ENCODE peak calls at places on chromosomes 1 and 21, in nine cellular contexts. Z, N, W, B, H, C, Y, O and M are unnamed samples. For H3K4me1, the result is how much of the 10 kb centered on the place peaks cover.

GRCh38 chr1:29626066-29626465 is 389.7 kb downstream of the PTPRU start:
- DNase-seq in W (no peak), Y (no peak), B (no peak), C (no peak), H (no peak), Z (no peak), O (no peak), N (no peak), M (no peak)

GRCh38 chr21:36847189-36847588 is 119.3 kb downstream of the HLCS start:
- DNase-seq in W (no peak), O (peak), N (peak), B (no peak), C (peak), Y (no peak), Z (no peak), H (no peak), M (no peak)

GRCh38 chr1:109198043-109198695 is 15.5 kb upstream of the SARS1 start:
- DNase-seq in B (peak), O (peak), N (peak), H (peak), C (peak), Z (peak), W (no peak), Y (no peak), M (no peak)

GRCh38 chr1:66397192-66397591 is 136.8 kb upstream of the SGIP1 start:
- DNase-seq in N (no peak), O (no peak), B (no peak), Y (no peak), H (no peak), Z (no peak), W (no peak), C (no peak), M (no peak)

GRCh38 chr1:54421101-54421504 is 14.9 kb upstream of the SSBP3 start:
- DNase-seq in O (no peak), H (no peak), W (no peak), Y (no peak), C (no peak), B (no peak), Z (no peak), N (no peak), M (no peak)

GRCh38 chr1:221822591-221822990 is 80.7 kb upstream of the DUSP10 start:
- DNase-seq in B (no peak), H (no peak), O (no peak), Z (no peak), N (no peak), W (no peak), C (no peak), Y (no peak), M (no peak)

GRCh38 chr1:198212675-198213074 is 55.9 kb downstream of the NEK7 start:
- DNase-seq in N (peak), H (no peak), Z (no peak), W (no peak), C (peak), Y (no peak), B (no peak), O (peak), M (no peak)

GRCh38 chr1:64203420-64203819 is at the start of gene UBE2U:
- DNase-seq in Y (no peak), Z (peak), H (no peak), B (no peak), O (no peak), C (no peak), W (no peak), N (no peak), M (no peak)

GRCh38 chr21:34765619-34766018 is 96.8 kb downstream of the CLIC6 start:
- DNase-seq in Y (no peak), Z (no peak), C (no peak), W (no peak), O (no peak), N (no peak), H (no peak), B (no peak), M (no peak)

GRCh38 chr1:21594495-21594894 is 74.7 kb downstream of the RAP1GAP start:
- DNase-seq in Z (no peak), Y (no peak), O (no peak), B (no peak), N (no peak), W (no peak), H (no peak), C (peak), M (no peak)

GRCh38 chr1:199067483-199067882 is 428.6 kb downstream of the PTPRC start:
- DNase-seq in H (no peak), W (no peak), B (no peak), O (no peak), Z (no peak), Y (no peak), N (no peak), C (no peak), M (no peak)

GRCh38 chr1:20137604-20138003 is 1.5 kb upstream of the PLA2G2F start:
- DNase-seq in Y (no peak), N (no peak), O (no peak), B (no peak), W (no peak), C (no peak), Z (no peak), H (no peak), M (peak)

GRCh38 chr1:110348771-110349170 is 9.6 kb downstream of the RBM15 start:
- DNase-seq in B (no peak), Z (no peak), W (no peak), O (no peak), C (peak), H (no peak), N (peak), Y (no peak), M (no peak)

GRCh38 chr1:206030714-206031113 is 7.0 kb upstream of the CTSE start:
- DNase-seq in H (peak), O (peak), N (peak), C (peak), Y (peak), B (peak), W (peak), Z (peak), M (peak)

GRCh38 chr1:181604482-181604881 is 121.2 kb downstream of the CACNA1E start:
- DNase-seq in B (no peak), Z (no peak), Y (no peak), W (no peak), O (no peak), H (no peak), N (no peak), C (no peak), M (no peak)

GRCh38 chr1:206524739-206525364 is 17.5 kb downstream of the RASSF5 start:
- DNase-seq in O (no peak), W (no peak), C (no peak), N (no peak), Y (no peak), B (no peak), Z (no peak), H (no peak), M (no peak)

GRCh38 chr1:224697888-224698450 is 81.9 kb downstream of the CNIH3 start:
- DNase-seq in Z (no peak), H (no peak), Y (no peak), W (no peak), C (peak), O (no peak), N (peak), B (no peak), M (no peak)

GRCh38 chr1:25549273-25550154 is 6.1 kb downstream of the LDLRAP1 start:
- DNase-seq in C (no peak), W (peak), Z (peak), H (no peak), O (no peak), N (peak), B (peak), Y (no peak), M (peak)

GRCh38 chr1:172323666-172324065 is 96.8 kb upstream of the C1orf105 start:
- DNase-seq in O (peak), H (no peak), Z (no peak), N (peak), Y (no peak), C (no peak), W (no peak), B (no peak), M (no peak)

GRCh38 chr1:32774950-32775634 is 42.1 kb downstream of the YARS1 start:
- DNase-seq in H (no peak), O (peak), C (peak), W (no peak), N (peak), Z (no peak), B (no peak), Y (no peak), M (no peak)

GRCh38 chr1:66426231-66426853 is 107.6 kb upstream of the SGIP1 start:
- DNase-seq in H (no peak), C (no peak), Z (no peak), Y (no peak), N (no peak), O (no peak), B (no peak), W (no peak), M (no peak)

GRCh38 chr1:171213559-171214454 is 28.7 kb downstream of the FMO2 start:
- DNase-seq in N (no peak), B (no peak), Y (peak), W (no peak), O (no peak), Z (no peak), H (no peak), C (no peak), M (no peak)

GRCh38 chr1:1906185-1907097 is 8.6 kb upstream of the CALML6 start:
- DNase-seq in H (peak), Y (no peak), N (peak), W (peak), Z (peak), O (peak), B (peak), C (peak), M (peak)

GRCh38 chr1:34851431-34852105 is 8.0 kb downstream of the SMIM12 start:
- DNase-seq in N (peak), Z (no peak), H (peak), C (no peak), Y (no peak), W (no peak), O (no peak), B (peak), M (no peak)

GRCh38 chr1:5340560-5341130 is 651.6 kb downstream of the NPHP4 start:
- DNase-seq in Z (no peak), B (no peak), Y (no peak), N (no peak), O (no peak), H (no peak), C (no peak), W (no peak), M (no peak)

GRCh38 chr1:10900691-10901090 is 104.2 kb upstream of the CASZ1 start:
- DNase-seq in Z (no peak), C (no peak), W (no peak), B (no peak), N (no peak), O (no peak), H (no peak), Y (no peak), M (peak)

GRCh38 chr1:206668351-206668750 is 16.4 kb upstream of the MAPKAPK2 start:
- DNase-seq in Y (no peak), W (no peak), C (no peak), O (no peak), N (no peak), B (no peak), H (no peak), Z (no peak), M (no peak)

GRCh38 chr1:150997949-150998348 is 8.8 kb downstream of the MINDY1 start:
- DNase-seq in C (no peak), Y (no peak), O (no peak), B (no peak), H (no peak), Z (no peak), N (no peak), W (no peak), M (no peak)

GRCh38 chr1:211610779-211611556 is 32.0 kb upstream of the SLC30A1 start:
- DNase-seq in C (no peak), W (no peak), H (peak), B (peak), Y (no peak), O (peak), Z (peak), N (peak), M (no peak)

DNA sequence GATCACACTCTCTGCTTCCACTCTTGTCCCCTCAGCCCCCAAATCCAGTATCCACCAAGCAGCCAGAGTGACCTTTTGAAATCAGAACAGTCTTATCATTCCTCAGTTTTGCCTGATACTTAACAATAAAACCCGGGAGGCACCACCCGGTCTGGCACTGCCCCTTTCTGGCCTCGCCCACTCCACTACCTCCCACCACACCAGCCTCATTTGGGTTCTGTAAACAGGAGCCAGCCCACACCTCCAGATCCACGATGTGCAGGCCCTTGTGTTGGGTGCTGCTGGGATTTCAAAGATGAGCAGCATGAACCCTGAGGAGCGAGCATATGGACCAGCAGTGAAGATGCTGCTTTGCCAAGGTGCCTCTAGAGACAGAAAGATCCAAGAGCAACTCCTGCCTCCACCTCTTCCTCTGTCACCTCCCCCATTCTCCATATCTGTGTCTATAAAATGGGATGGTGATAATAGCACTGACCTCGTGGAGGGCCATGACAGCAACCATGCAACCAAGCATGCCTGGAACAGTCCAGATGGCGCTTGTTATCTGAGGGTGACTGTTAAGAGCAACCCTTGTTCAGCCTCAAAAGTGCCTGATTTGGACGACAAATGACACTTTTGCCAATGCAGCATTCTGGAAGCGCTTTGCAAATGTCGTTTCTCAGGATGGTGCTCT is 136.0 kb downstream of the IGSF21 start:
- DNase-seq in Y (no peak), B (no peak), W (no peak), Z (no peak), N (no peak), O (no peak), C (no peak), H (no peak), M (no peak)
- H3K4me1 ChIP-seq in Y (under half), B (under half), W (under half), Z (under half), N (under half), O (under half), C (under half), H (under half), M (under half)

GRCh38 chr1:201717286-201717685 is 111.7 kb upstream of the IPO9 start:
- DNase-seq in W (no peak), B (no peak), O (no peak), H (no peak), N (no peak), Z (no peak), C (no peak), Y (no peak), M (no peak)

GRCh38 chr1:201716742-201717135 is 112.2 kb upstream of the IPO9 start:
- DNase-seq in C (no peak), Z (no peak), N (no peak), H (no peak), Y (no peak), W (no peak), B (no peak), O (no peak), M (no peak)

GRCh38 chr1:201715351-201715750 is 113.6 kb upstream of the IPO9 start:
- DNase-seq in B (no peak), N (no peak), W (no peak), H (no peak), C (no peak), Y (no peak), O (no peak), Z (no peak), M (no peak)

GRCh38 chr1:201714542-201715276 is 114.2 kb upstream of the IPO9 start:
- DNase-seq in B (peak), Y (no peak), O (peak), Z (peak), H (peak), W (peak), C (peak), N (peak), M (peak)

DNA sequence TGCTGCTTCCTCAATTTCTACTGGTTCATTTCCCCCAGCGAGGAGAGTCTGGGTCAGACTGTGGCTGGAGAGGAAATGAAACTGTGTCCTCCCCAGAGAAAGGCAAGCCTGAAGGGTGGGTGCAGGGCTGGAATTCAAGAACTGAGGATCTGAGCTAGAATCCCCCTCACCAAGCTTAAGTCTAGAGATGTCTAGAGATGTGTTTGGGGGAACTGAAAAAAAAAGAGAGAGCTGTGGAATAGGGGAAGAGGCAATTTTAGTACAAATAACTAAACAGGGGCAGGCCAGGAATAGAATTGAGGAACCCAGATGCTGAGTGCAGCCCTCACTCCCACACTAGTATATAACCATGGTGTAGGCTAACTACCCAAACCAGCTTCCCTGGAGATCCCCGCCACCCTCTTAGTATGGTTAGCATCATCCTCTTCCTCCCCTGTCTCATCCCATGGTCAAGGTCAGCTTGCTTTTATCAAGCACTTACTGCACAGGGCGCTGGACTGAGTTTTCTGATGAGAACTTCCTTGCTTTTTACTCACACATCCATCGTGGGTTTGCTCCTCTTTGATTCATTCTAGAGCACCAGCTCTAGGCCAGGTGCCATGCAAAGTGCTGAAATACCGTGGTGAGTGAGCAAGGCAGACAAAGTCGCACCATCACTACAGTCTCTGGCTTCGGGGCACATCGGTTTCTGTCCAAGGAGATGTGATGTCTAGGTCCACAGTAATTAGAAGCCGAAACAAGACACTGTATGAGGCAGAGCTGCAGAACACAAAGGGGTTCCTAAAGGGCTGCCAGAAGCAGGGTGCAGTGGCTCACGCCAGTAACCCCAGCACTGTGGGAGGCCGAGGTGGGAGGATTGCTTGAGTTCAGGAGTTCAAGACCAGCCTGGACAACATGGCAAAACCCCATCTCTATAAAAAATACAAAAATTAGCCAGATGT is 112.9 kb upstream of the IPO9 start:
- DNase-seq in O (no peak), H (peak), Z (no peak), W (no peak), B (no peak), C (no peak), Y (no peak), N (no peak), M (no peak)
- H3K4me1 ChIP-seq in O (half or more), H (half or more), Z (under half), W (under half), B (half or more), C (half or more), Y (under half), N (under half), M (under half)

GRCh38 chr1:17550684-17551584 is 11.4 kb downstream of the ARHGEF10L start:
- DNase-seq in O (no peak), C (no peak), W (no peak), B (no peak), N (no peak), Y (no peak), Z (no peak), H (no peak), M (peak)

GRCh38 chr1:17553970-17554369 is 14.5 kb downstream of the ARHGEF10L start:
- DNase-seq in Y (no peak), Z (no peak), C (peak), O (peak), H (no peak), W (no peak), B (no peak), N (peak), M (no peak)

GRCh38 chr1:17554966-17555365 is 15.5 kb downstream of the ARHGEF10L start:
- DNase-seq in N (no peak), H (no peak), Z (no peak), W (no peak), O (no peak), B (no peak), Y (no peak), C (no peak), M (no peak)

GRCh38 chr1:17549384-17549783 is 9.9 kb downstream of the ARHGEF10L start:
- DNase-seq in H (no peak), B (no peak), C (no peak), N (no peak), O (no peak), W (no peak), Z (no peak), Y (no peak), M (no peak)

DNA sequence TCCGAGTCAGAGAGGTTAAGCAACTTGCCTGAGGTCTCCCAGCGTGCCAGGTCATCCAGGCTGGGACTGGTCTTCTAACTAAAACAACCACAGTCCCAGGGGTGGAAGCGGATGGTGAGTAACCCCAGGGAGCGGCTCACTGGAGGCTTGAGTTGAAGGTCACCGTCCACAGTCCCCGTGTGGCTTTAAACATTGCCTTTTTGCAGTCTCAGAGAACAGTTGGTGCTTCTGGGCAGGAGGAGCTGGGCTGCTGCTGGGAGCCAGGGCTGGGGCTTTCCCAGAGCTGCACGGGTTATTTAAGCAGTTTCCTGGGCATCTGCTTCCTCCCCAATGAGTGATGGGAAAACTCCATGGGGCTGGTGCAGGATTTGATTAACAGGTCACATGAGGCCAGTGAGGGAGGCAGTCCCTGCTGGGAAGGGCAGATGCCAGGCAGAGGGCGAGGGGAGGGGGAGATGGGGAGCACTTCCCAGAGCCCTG is 12.3 kb downstream of the ARHGEF10L start:
- DNase-seq in Y (no peak), C (peak), O (peak), Z (no peak), B (no peak), W (no peak), N (peak), H (no peak), M (no peak)
- H3K4me1 ChIP-seq in Y (under half), C (under half), O (under half), Z (under half), B (under half), W (under half), N (under half), H (under half), M (under half)

GRCh38 chr1:27398405-27399149 is 6.2 kb downstream of the GPR3 start:
- DNase-seq in N (no peak), O (no peak), W (no peak), Z (no peak), C (no peak), B (no peak), Y (no peak), H (no peak), M (no peak)
- H3K4me1 ChIP-seq in N (under half), O (under half), W (under half), Z (under half), C (under half), B (under half), Y (half or more), H (under half), M (under half)

GRCh38 chr1:28031173-28031572 is 57.2 kb downstream of the EYA3 start:
- DNase-seq in Z (no peak), Y (no peak), C (peak), W (no peak), H (no peak), O (no peak), B (no peak), N (no peak), M (no peak)

GRCh38 chr1:28027238-28027637 is 61.2 kb downstream of the EYA3 start:
- DNase-seq in O (no peak), Z (no peak), W (no peak), B (no peak), Y (no peak), C (no peak), H (no peak), N (no peak), M (no peak)

GRCh38 chr1:28027660-28028059 is 60.8 kb downstream of the EYA3 start:
- DNase-seq in B (no peak), H (no peak), C (no peak), W (no peak), O (no peak), Y (no peak), N (no peak), Z (no peak), M (no peak)

GRCh38 chr1:28026329-28026728 is 62.1 kb downstream of the EYA3 start:
- DNase-seq in O (no peak), Z (no peak), W (no peak), N (no peak), B (no peak), Y (no peak), C (no peak), H (no peak), M (no peak)

GRCh38 chr1:28028873-28029654 is 59.3 kb downstream of the EYA3 start:
- DNase-seq in N (peak), C (peak), Z (no peak), H (no peak), B (no peak), Y (no peak), O (no peak), W (no peak), M (no peak)
- H3K4me1 ChIP-seq in N (under half), C (under half), Z (under half), H (under half), B (under half), Y (under half), O (under half), W (under half), M (under half)